ENCODE peak calls at places on chromosomes 4 and X, in seven cellular contexts. One of them, this sample, is unnamed.

GRCh38 chr4:7172946-7173345 is 19.4 kb upstream of the SORCS2 start:
- DNase-seq in HFF-Myc: no peak
- DNase-seq in cardiac muscle cell: no peak
- DNase-seq in endothelial cell: no peak
- DNase-seq in OCI-LY7: no peak
- DNase-seq in nephron progenitor cell: no peak
- DNase-seq in bronchial epithelial cell: no peak
- DNase-seq in this sample: no peak

GRCh38 chr4:107854326-107855030 is 29.7 kb downstream of the SGMS2 start:
- DNase-seq in bronchial epithelial cell: no peak
- DNase-seq in cardiac muscle cell: peak; percentile 73
- DNase-seq in OCI-LY7: no peak
- DNase-seq in endothelial cell: no peak
- DNase-seq in HFF-Myc: no peak
- DNase-seq in nephron progenitor cell: no peak
- DNase-seq in this sample: no peak

GRCh38 chr4:150358691-150359090 is 223.3 kb upstream of the MAB21L2 start:
- DNase-seq in nephron progenitor cell: no peak
- DNase-seq in cardiac muscle cell: no peak
- DNase-seq in bronchial epithelial cell: no peak
- DNase-seq in endothelial cell: no peak
- DNase-seq in OCI-LY7: no peak
- DNase-seq in HFF-Myc: no peak
- DNase-seq in this sample: no peak

GRCh38 chr4:37892641-37893040 is 1.8 kb downstream of the TBC1D1 start:
- DNase-seq in endothelial cell: no peak
- DNase-seq in bronchial epithelial cell: no peak
- DNase-seq in nephron progenitor cell: no peak
- DNase-seq in cardiac muscle cell: no peak
- DNase-seq in OCI-LY7: peak; percentile 74
- DNase-seq in HFF-Myc: no peak
- DNase-seq in this sample: no peak

GRCh38 chr4:78612398-78613005 is 60.9 kb downstream of the ANXA3 start:
- DNase-seq in endothelial cell: no peak
- DNase-seq in OCI-LY7: peak; percentile 82
- DNase-seq in bronchial epithelial cell: peak; percentile 42
- DNase-seq in HFF-Myc: peak; percentile 33
- DNase-seq in nephron progenitor cell: no peak
- DNase-seq in cardiac muscle cell: peak; percentile 77
- DNase-seq in this sample: no peak

GRCh38 chrX:40521868-40522450 is 58.8 kb upstream of the ATP6AP2 start:
- DNase-seq in endothelial cell: no peak
- DNase-seq in nephron progenitor cell: no peak
- DNase-seq in bronchial epithelial cell: no peak
- DNase-seq in HFF-Myc: no peak
- DNase-seq in OCI-LY7: no peak
- DNase-seq in cardiac muscle cell: no peak
- DNase-seq in this sample: no peak

GRCh38 chr4:86036729-86037128 is 323.1 kb downstream of the MAPK10 start:
- DNase-seq in endothelial cell: no peak
- DNase-seq in bronchial epithelial cell: peak; percentile 90
- DNase-seq in HFF-Myc: no peak
- DNase-seq in nephron progenitor cell: no peak
- DNase-seq in OCI-LY7: no peak
- DNase-seq in cardiac muscle cell: peak; percentile 42
- DNase-seq in this sample: peak; percentile 69

GRCh38 chr4:10105421-10105820 is 11.2 kb downstream of the WDR1 start:
- DNase-seq in endothelial cell: no peak
- DNase-seq in nephron progenitor cell: no peak
- DNase-seq in HFF-Myc: no peak
- DNase-seq in bronchial epithelial cell: peak; percentile 65
- DNase-seq in OCI-LY7: no peak
- DNase-seq in cardiac muscle cell: no peak
- DNase-seq in this sample: no peak

GRCh38 chrX:140091276-140091886 is 126.1 kb upstream of the CXorf66 start:
- DNase-seq in endothelial cell: peak; percentile 31
- DNase-seq in nephron progenitor cell: peak; percentile 71
- DNase-seq in bronchial epithelial cell: no peak
- DNase-seq in HFF-Myc: no peak
- DNase-seq in OCI-LY7: no peak
- DNase-seq in cardiac muscle cell: peak; percentile 12
- DNase-seq in this sample: no peak

GRCh38 chrX:123647244-123647643 is 85.6 kb downstream of the THOC2 start:
- DNase-seq in nephron progenitor cell: no peak
- DNase-seq in endothelial cell: no peak
- DNase-seq in bronchial epithelial cell: no peak
- DNase-seq in HFF-Myc: no peak
- DNase-seq in OCI-LY7: no peak
- DNase-seq in cardiac muscle cell: no peak
- DNase-seq in this sample: no peak

GRCh38 chr4:2954358-2955185 is 8.6 kb downstream of the NOP14 start:
- DNase-seq in HFF-Myc: no peak
- DNase-seq in nephron progenitor cell: no peak
- DNase-seq in endothelial cell: no peak
- DNase-seq in OCI-LY7: peak; percentile 53
- DNase-seq in bronchial epithelial cell: no peak
- DNase-seq in cardiac muscle cell: no peak
- DNase-seq in this sample: no peak
- TF ChIP-seq CTCF in HFF-Myc: peak; percentile 15
- TF ChIP-seq CTCF in nephron progenitor cell: no peak
- TF ChIP-seq CTCF in endothelial cell: peak; percentile 65
- TF ChIP-seq CTCF in OCI-LY7: no peak
- TF ChIP-seq CTCF in bronchial epithelial cell: no peak
- TF ChIP-seq CTCF in cardiac muscle cell: no peak
- TF ChIP-seq CTCF in this sample: no peak

GRCh38 chr4:55186700-55187099 is 61.3 kb upstream of the KDR start:
- DNase-seq in endothelial cell: no peak
- DNase-seq in bronchial epithelial cell: no peak
- DNase-seq in nephron progenitor cell: no peak
- DNase-seq in HFF-Myc: no peak
- DNase-seq in OCI-LY7: no peak
- DNase-seq in cardiac muscle cell: no peak
- DNase-seq in this sample: no peak

GRCh38 chr4:55183926-55184599 is 58.7 kb upstream of the KDR start:
- DNase-seq in bronchial epithelial cell: peak; percentile 96
- DNase-seq in HFF-Myc: peak; percentile 75
- DNase-seq in cardiac muscle cell: peak; percentile 97
- DNase-seq in OCI-LY7: no peak
- DNase-seq in endothelial cell: no peak
- DNase-seq in nephron progenitor cell: no peak
- DNase-seq in this sample: peak; percentile 97

GRCh38 chr4:55181606-55182005 is 56.2 kb upstream of the KDR start:
- DNase-seq in HFF-Myc: no peak
- DNase-seq in nephron progenitor cell: no peak
- DNase-seq in endothelial cell: no peak
- DNase-seq in OCI-LY7: no peak
- DNase-seq in cardiac muscle cell: peak; percentile 82
- DNase-seq in bronchial epithelial cell: no peak
- DNase-seq in this sample: no peak

GRCh38 chr4:55186123-55186522 is 60.7 kb upstream of the KDR start:
- DNase-seq in nephron progenitor cell: no peak
- DNase-seq in cardiac muscle cell: no peak
- DNase-seq in bronchial epithelial cell: no peak
- DNase-seq in endothelial cell: no peak
- DNase-seq in OCI-LY7: no peak
- DNase-seq in HFF-Myc: no peak
- DNase-seq in this sample: no peak

GRCh38 chr4:55184600-55185523 is 59.5 kb upstream of the KDR start:
- DNase-seq in bronchial epithelial cell: no peak
- DNase-seq in OCI-LY7: peak; percentile 54
- DNase-seq in nephron progenitor cell: no peak
- DNase-seq in cardiac muscle cell: peak; percentile 82
- DNase-seq in endothelial cell: no peak
- DNase-seq in HFF-Myc: no peak
- DNase-seq in this sample: no peak
- TF ChIP-seq CTCF in bronchial epithelial cell: peak; percentile 41
- TF ChIP-seq CTCF in OCI-LY7: peak; percentile 82
- TF ChIP-seq CTCF in nephron progenitor cell: peak; percentile 15
- TF ChIP-seq CTCF in cardiac muscle cell: peak; percentile 28
- TF ChIP-seq CTCF in endothelial cell: peak; percentile 26
- TF ChIP-seq CTCF in HFF-Myc: peak; percentile 32
- TF ChIP-seq CTCF in this sample: peak; percentile 77

GRCh38 chr4:20684852-20685763 is 15.2 kb upstream of the PACRGL start:
- DNase-seq in HFF-Myc: no peak
- DNase-seq in nephron progenitor cell: no peak
- DNase-seq in bronchial epithelial cell: peak; percentile 13
- DNase-seq in endothelial cell: no peak
- DNase-seq in cardiac muscle cell: peak; percentile 49
- DNase-seq in OCI-LY7: peak; percentile 48
- DNase-seq in this sample: no peak
- TF ChIP-seq CTCF in HFF-Myc: peak; percentile 24
- TF ChIP-seq CTCF in nephron progenitor cell: peak; percentile 81
- TF ChIP-seq CTCF in bronchial epithelial cell: peak; percentile 4
- TF ChIP-seq CTCF in endothelial cell: peak; percentile 86
- TF ChIP-seq CTCF in cardiac muscle cell: peak; percentile 43
- TF ChIP-seq CTCF in OCI-LY7: peak; percentile 90
- TF ChIP-seq CTCF in this sample: peak; percentile 41

GRCh38 chrX:2397648-2398340 is 103.0 kb downstream of the DHRSX start:
- DNase-seq in HFF-Myc: no peak
- DNase-seq in nephron progenitor cell: no peak
- DNase-seq in OCI-LY7: no peak
- DNase-seq in cardiac muscle cell: peak; percentile 54
- DNase-seq in endothelial cell: no peak
- DNase-seq in bronchial epithelial cell: peak; percentile 52
- DNase-seq in this sample: peak; percentile 37
- TF ChIP-seq CTCF in HFF-Myc: no peak
- TF ChIP-seq CTCF in nephron progenitor cell: no peak
- TF ChIP-seq CTCF in OCI-LY7: no peak
- TF ChIP-seq CTCF in cardiac muscle cell: no peak
- TF ChIP-seq CTCF in endothelial cell: no peak
- TF ChIP-seq CTCF in bronchial epithelial cell: no peak
- TF ChIP-seq CTCF in this sample: no peak

GRCh38 chr4:21181716-21182115 is 481.5 kb downstream of the PACRGL start:
- DNase-seq in OCI-LY7: no peak
- DNase-seq in bronchial epithelial cell: peak; percentile 3
- DNase-seq in HFF-Myc: no peak
- DNase-seq in nephron progenitor cell: no peak
- DNase-seq in endothelial cell: no peak
- DNase-seq in cardiac muscle cell: no peak
- DNase-seq in this sample: peak; percentile 13

GRCh38 chr4:21184788-21185187 is 484.5 kb downstream of the PACRGL start:
- DNase-seq in bronchial epithelial cell: no peak
- DNase-seq in endothelial cell: no peak
- DNase-seq in OCI-LY7: no peak
- DNase-seq in nephron progenitor cell: no peak
- DNase-seq in cardiac muscle cell: no peak
- DNase-seq in HFF-Myc: no peak
- DNase-seq in this sample: no peak
- TF ChIP-seq CTCF in bronchial epithelial cell: no peak
- TF ChIP-seq CTCF in endothelial cell: peak; percentile 44
- TF ChIP-seq CTCF in OCI-LY7: no peak
- TF ChIP-seq CTCF in nephron progenitor cell: no peak
- TF ChIP-seq CTCF in cardiac muscle cell: no peak
- TF ChIP-seq CTCF in HFF-Myc: no peak
- TF ChIP-seq CTCF in this sample: peak; percentile 37

DNA sequence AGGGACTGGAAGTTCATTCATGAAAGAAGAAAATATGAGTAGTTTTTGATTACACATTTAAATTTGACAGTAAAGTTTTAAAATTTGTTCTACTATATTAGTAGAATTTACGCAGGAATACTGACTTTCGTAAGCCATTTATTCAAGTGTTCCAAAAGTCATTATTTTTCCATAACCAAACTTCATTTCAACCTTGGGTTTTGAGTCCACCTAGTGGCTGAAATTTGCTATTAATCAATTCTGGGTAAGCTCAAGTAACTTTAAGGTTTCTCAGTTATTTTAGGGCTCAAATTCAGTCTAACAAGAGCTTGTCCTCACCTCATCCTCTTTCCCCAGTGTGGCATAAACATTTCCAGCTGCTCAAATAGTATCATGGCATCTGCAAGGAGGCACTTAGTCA is 175.4 kb downstream of the SH3BGRL start:
- DNase-seq in cardiac muscle cell: peak; percentile 45
- DNase-seq in nephron progenitor cell: no peak
- DNase-seq in OCI-LY7: peak; percentile 23
- DNase-seq in HFF-Myc: peak; percentile 1
- DNase-seq in bronchial epithelial cell: peak; percentile 25
- DNase-seq in endothelial cell: peak; percentile 2
- DNase-seq in this sample: peak; percentile 8
- TF ChIP-seq CTCF in cardiac muscle cell: peak; percentile 48
- TF ChIP-seq CTCF in nephron progenitor cell: peak; percentile 48
- TF ChIP-seq CTCF in OCI-LY7: peak; percentile 72
- TF ChIP-seq CTCF in HFF-Myc: peak; percentile 22
- TF ChIP-seq CTCF in bronchial epithelial cell: no peak
- TF ChIP-seq CTCF in endothelial cell: peak; percentile 59
- TF ChIP-seq CTCF in this sample: peak; percentile 67

DNA sequence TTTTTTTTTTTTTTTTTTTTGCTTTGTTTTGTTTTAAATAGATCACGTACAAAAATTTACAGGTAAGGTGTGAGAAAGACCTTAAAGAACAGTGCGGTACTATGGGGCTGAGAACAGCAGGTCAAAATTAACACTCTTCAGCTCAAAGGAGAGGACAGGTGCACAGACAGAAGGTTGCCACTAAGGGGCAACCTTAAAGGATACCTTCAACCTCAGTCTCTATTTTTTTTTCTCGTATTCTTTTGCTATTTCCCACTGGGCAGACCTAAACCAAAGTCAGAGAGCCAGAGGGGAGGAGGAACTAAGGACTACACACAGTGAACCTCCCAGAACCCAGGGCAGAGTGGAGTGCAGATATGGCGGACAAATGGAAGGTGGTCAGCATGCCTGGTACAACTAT is 1984.3 kb upstream of the IGFBP7 start:
- DNase-seq in bronchial epithelial cell: no peak
- DNase-seq in endothelial cell: no peak
- DNase-seq in cardiac muscle cell: no peak
- DNase-seq in nephron progenitor cell: no peak
- DNase-seq in HFF-Myc: no peak
- DNase-seq in OCI-LY7: no peak
- DNase-seq in this sample: no peak
- TF ChIP-seq CTCF in bronchial epithelial cell: no peak
- TF ChIP-seq CTCF in endothelial cell: no peak
- TF ChIP-seq CTCF in cardiac muscle cell: no peak
- TF ChIP-seq CTCF in nephron progenitor cell: no peak
- TF ChIP-seq CTCF in HFF-Myc: no peak
- TF ChIP-seq CTCF in OCI-LY7: no peak
- TF ChIP-seq CTCF in this sample: no peak

DNA sequence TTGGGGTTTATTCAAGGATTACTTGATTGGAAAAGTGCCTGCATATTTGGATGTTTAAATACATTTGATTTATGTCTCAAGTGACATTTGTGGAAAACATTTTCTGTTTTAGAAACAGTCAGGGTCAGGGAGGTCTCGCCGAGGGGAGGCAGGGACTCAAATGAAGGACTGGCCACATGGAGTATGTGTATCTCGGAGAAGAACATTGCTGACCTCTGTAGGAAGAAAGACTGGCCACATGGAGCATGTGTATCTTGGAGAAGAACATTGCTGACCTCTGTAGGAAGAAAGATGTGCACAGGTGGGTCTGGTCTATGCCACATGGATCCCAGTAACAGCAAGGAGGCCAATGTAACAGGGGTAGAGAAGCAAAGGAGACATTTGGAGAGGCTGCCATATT is 233.6 kb downstream of the TRIML1 start:
- DNase-seq in nephron progenitor cell: no peak
- DNase-seq in OCI-LY7: no peak
- DNase-seq in cardiac muscle cell: no peak
- DNase-seq in bronchial epithelial cell: no peak
- DNase-seq in HFF-Myc: peak; percentile 1
- DNase-seq in endothelial cell: no peak
- DNase-seq in this sample: peak; percentile 29
- TF ChIP-seq CTCF in nephron progenitor cell: no peak
- TF ChIP-seq CTCF in OCI-LY7: no peak
- TF ChIP-seq CTCF in cardiac muscle cell: no peak
- TF ChIP-seq CTCF in bronchial epithelial cell: no peak
- TF ChIP-seq CTCF in HFF-Myc: no peak
- TF ChIP-seq CTCF in endothelial cell: no peak
- TF ChIP-seq CTCF in this sample: no peak

This sample was measured in mammary epithelial cell.